ENCODE peak calls at places on chromosome 16, in six cellular contexts. One of them, this sample, is unnamed.

GRCh38 chr16:89511352-89511751 is 3.1 kb downstream of the SPG7 start:
- DNase-seq in HepG2: no peak
- DNase-seq in K562: no peak
- DNase-seq in SK-N-SH: no peak
- DNase-seq in GM12878: no peak
- DNase-seq in Panc1: no peak
- DNase-seq in this sample: no peak

GRCh38 chr16:8374032-8374431 is 216.3 kb downstream of the TMEM114 start:
- DNase-seq in HepG2: no peak
- DNase-seq in K562: no peak
- DNase-seq in SK-N-SH: no peak
- DNase-seq in GM12878: no peak
- DNase-seq in Panc1: no peak
- DNase-seq in this sample: no peak

GRCh38 chr16:20291807-20292206 is 35.5 kb downstream of the GP2 start:
- DNase-seq in HepG2: no peak
- DNase-seq in K562: no peak
- DNase-seq in SK-N-SH: no peak
- DNase-seq in GM12878: no peak
- DNase-seq in Panc1: no peak
- DNase-seq in this sample: no peak

GRCh38 chr16:19595043-19595767 is 39.7 kb downstream of the VPS35L start:
- DNase-seq in HepG2: no peak
- DNase-seq in K562: no peak
- DNase-seq in SK-N-SH: peak
- DNase-seq in GM12878: no peak
- DNase-seq in Panc1: no peak
- DNase-seq in this sample: no peak

GRCh38 chr16:12158428-12158827 is 181.9 kb downstream of the SNX29 start:
- DNase-seq in HepG2: no peak
- DNase-seq in K562: no peak
- DNase-seq in SK-N-SH: no peak
- DNase-seq in GM12878: no peak
- DNase-seq in Panc1: no peak
- DNase-seq in this sample: no peak

GRCh38 chr16:27353853-27354252 is 40.1 kb downstream of the IL4R start:
- DNase-seq in HepG2: no peak
- DNase-seq in K562: peak
- DNase-seq in SK-N-SH: no peak
- DNase-seq in GM12878: no peak
- DNase-seq in Panc1: no peak
- DNase-seq in this sample: no peak

GRCh38 chr16:58488531-58488930 is 11.4 kb upstream of the NDRG4 start:
- DNase-seq in HepG2: no peak
- DNase-seq in K562: peak
- DNase-seq in SK-N-SH: peak
- DNase-seq in GM12878: no peak
- DNase-seq in Panc1: no peak
- DNase-seq in this sample: no peak

GRCh38 chr16:86033016-86033474 is 134.1 kb downstream of the IRF8 start:
- DNase-seq in HepG2: no peak
- DNase-seq in K562: no peak
- DNase-seq in SK-N-SH: no peak
- DNase-seq in GM12878: no peak
- DNase-seq in Panc1: no peak
- DNase-seq in this sample: no peak

GRCh38 chr16:70726869-70727494 is 41.1 kb upstream of the MTSS2 start:
- DNase-seq in HepG2: no peak
- DNase-seq in K562: no peak
- DNase-seq in SK-N-SH: no peak
- DNase-seq in GM12878: no peak
- DNase-seq in Panc1: no peak
- DNase-seq in this sample: no peak

DNA sequence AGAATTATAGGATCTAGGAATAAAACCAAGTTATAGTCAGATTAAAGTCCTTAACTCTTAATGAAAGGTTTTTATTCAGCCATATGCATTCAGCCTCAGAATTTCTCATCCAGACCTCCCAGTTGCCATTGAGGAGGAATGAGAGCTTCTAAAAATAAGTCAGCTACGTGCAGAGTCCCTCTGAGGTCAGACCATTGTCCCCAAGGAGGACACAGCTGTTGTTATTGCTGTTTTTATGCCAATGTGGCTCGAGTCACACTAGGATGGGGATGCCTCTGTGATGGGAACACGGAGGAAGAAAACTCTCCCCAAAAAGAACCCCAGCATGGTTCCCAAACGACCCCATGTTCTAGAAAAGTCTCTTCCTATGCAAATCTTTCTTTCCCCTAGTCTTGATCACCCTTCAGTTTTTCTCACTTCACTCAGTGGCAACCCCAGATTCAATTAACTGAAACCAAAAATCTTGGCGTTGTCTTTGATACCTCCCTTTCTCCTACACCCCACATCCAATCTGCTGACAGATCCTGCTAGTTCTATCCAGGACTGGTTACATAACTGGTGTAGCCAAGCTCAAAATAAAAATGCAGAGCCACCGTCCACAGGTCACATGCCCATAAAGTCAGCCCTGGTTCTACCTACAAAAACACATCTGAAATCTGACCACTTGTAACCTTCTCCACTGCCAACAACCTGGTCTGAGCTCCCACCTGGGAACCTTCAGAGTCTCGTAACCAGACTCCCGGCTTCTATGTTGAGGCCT is 138.2 kb upstream of the ERCC4 start:
- DNase-seq in HepG2: no peak
- DNase-seq in K562: no peak
- DNase-seq in SK-N-SH: no peak
- DNase-seq in GM12878: no peak
- DNase-seq in Panc1: no peak
- DNase-seq in this sample: no peak
- TF ChIP-seq SIN3A in HepG2: no peak
- TF ChIP-seq SIN3A in K562: no peak
- TF ChIP-seq SIN3A in SK-N-SH: no peak
- TF ChIP-seq SIN3A in GM12878: no peak
- TF ChIP-seq SIN3A in Panc1: no peak
- TF ChIP-seq SIN3A in this sample: no peak

DNA sequence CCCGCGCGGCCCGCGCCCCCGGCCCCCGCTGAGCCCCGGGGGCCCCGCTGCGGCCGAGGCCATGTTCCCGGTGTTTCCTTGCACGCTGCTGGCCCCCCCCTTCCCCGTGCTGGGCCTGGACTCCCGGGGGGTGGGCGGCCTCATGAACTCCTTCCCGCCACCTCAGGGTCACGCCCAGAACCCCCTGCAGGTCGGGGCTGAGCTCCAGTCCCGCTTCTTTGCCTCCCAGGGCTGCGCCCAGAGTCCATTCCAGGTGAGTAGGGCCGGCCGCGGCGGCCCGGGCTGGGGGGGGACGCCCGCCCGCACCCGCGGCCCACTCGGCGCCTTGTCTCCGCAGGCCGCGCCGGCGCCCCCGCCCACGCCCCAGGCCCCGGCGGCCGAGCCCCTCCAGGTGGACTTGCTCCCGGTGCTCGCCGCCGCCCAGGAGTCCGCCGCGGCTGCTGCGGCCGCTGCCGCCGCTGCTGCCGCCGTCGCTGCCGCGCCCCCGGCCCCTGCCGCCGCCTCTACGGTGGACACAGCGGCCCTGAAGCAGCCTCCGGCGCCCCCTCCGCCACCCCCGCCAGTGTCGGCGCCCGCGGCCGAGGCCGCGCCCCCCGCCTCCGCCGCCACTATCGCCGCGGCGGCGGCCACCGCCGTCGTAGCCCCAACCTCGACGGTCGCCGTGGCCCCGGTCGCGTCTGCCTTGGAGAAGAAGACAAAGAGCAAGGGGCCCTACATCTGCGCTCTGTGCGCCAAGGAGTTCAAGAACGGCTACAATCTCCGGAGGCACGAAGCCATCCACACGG is 504 bp downstream of the MAZ start:
- DNase-seq in HepG2: peak
- DNase-seq in K562: peak
- DNase-seq in SK-N-SH: peak
- DNase-seq in GM12878: no peak
- DNase-seq in Panc1: no peak
- DNase-seq in this sample: no peak
- TF ChIP-seq SIN3A in HepG2: peak
- TF ChIP-seq SIN3A in K562: no peak
- TF ChIP-seq SIN3A in SK-N-SH: peak
- TF ChIP-seq SIN3A in GM12878: no peak
- TF ChIP-seq SIN3A in Panc1: no peak
- TF ChIP-seq SIN3A in this sample: no peak

GRCh38 chr16:14325921-14326401 is 254.8 kb downstream of the MRTFB start:
- DNase-seq in HepG2: no peak
- DNase-seq in K562: no peak
- DNase-seq in SK-N-SH: peak
- DNase-seq in GM12878: no peak
- DNase-seq in Panc1: no peak
- DNase-seq in this sample: no peak
- TF ChIP-seq SIN3A in HepG2: no peak
- TF ChIP-seq SIN3A in K562: no peak
- TF ChIP-seq SIN3A in SK-N-SH: no peak
- TF ChIP-seq SIN3A in GM12878: no peak
- TF ChIP-seq SIN3A in Panc1: no peak
- TF ChIP-seq SIN3A in this sample: no peak

GRCh38 chr16:49697631-49698030 is 158.3 kb downstream of the ZNF423 start:
- DNase-seq in HepG2: no peak
- DNase-seq in K562: no peak
- DNase-seq in SK-N-SH: no peak
- DNase-seq in GM12878: no peak
- DNase-seq in Panc1: no peak
- DNase-seq in this sample: no peak
- TF ChIP-seq SIN3A in HepG2: no peak
- TF ChIP-seq SIN3A in K562: no peak
- TF ChIP-seq SIN3A in SK-N-SH: no peak
- TF ChIP-seq SIN3A in GM12878: no peak
- TF ChIP-seq SIN3A in Panc1: no peak
- TF ChIP-seq SIN3A in this sample: no peak

DNA sequence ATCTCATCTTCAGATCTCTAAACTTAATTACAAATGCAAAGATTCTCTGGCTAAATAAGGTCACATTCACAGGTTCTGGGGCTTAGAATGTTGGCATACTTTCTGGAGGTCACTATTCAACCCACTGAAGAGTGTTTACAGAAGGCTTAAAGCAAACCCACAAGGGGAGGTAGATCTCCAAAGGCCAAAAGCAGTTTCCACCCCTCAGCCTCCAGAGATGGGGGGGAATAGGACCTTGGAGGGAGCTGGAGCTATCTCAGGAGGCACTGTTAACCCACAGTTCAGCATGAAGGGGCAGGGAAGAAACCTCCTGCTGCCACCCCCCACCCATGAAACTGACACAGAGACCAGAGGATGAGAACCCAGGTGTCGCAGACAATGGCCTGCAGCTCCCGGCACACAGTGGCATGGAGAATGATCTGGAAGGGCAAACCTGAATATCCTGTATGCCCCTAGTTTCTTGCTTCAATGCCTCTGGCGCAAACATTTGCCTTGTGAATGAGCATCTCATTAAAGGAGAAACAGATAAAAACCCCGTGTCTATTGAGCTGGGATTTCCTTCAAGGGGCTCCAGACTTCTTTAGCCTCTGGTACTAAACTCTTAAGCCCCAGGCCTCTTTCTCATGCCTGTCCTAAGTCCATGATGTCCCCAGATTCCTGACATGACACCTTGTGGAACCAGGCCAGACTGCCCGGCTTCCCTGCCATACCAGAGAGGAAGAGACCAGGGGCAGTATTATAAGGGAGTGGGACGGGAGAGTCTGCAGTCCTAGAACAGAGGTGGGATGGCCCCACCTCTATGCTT is 103.1 kb upstream of the CDH5 start:
- DNase-seq in HepG2: no peak
- DNase-seq in K562: no peak
- DNase-seq in SK-N-SH: no peak
- DNase-seq in GM12878: no peak
- DNase-seq in Panc1: no peak
- DNase-seq in this sample: no peak
- TF ChIP-seq SIN3A in HepG2: no peak
- TF ChIP-seq SIN3A in K562: no peak
- TF ChIP-seq SIN3A in SK-N-SH: no peak
- TF ChIP-seq SIN3A in GM12878: no peak
- TF ChIP-seq SIN3A in Panc1: no peak
- TF ChIP-seq SIN3A in this sample: no peak

DNA sequence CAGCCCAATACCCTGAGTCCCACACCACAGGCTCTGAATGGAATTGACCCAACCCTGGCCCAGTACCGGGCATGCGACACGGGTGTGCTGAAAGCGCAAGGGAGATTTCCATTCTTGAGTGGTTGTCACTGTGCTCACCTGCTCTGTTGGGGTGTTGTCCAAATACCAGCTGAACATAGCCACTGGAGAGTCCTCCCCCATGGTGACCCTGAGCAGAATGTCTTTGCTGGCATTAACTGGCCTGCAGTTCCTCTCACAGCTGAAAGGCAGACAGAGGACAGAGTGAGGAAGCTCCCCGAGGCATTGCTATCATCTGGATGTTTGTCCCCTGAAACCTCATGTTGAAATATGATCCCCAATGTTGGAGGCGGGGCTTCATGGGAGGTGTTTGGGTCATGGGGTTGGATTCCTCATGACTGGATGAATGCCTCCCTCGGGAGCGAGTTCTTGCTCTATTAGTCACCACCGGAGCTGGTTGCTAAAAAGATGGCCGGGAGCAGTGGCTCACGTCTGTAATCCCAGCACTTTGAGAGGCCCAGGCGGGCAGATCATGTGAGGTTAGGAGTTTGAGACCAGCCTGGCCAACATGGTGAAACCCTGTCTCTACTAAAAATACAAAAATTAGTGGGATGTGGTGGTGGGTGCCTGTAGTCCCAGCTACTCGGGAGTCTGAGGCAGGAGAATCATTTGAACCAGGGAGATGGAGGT is 57.3 kb upstream of the BCO1 start:
- DNase-seq in HepG2: peak
- DNase-seq in K562: peak
- DNase-seq in SK-N-SH: no peak
- DNase-seq in GM12878: no peak
- DNase-seq in Panc1: peak
- DNase-seq in this sample: peak
- TF ChIP-seq SIN3A in HepG2: no peak
- TF ChIP-seq SIN3A in K562: no peak
- TF ChIP-seq SIN3A in SK-N-SH: no peak
- TF ChIP-seq SIN3A in GM12878: no peak
- TF ChIP-seq SIN3A in Panc1: no peak
- TF ChIP-seq SIN3A in this sample: no peak